ENCODE peak calls at places on chromosomes 7 and 10, in four cellular contexts. F is lower leg skin; D is A549; A is activated CD8-positive, alpha-beta memory T cell treated with anti-CD3 and anti-CD28 coated beads for 24 hours. V is an unnamed sample.

GRCh38 chr7:115724400-115725056 is 306.0 kb downstream of the TFEC start:
- DNase-seq in D (peak), F (no peak), A (no peak), V (peak)

GRCh38 chr10:96124230-96125141 is 5.6 kb upstream of the ZNF518A start:
- DNase-seq in D (peak), A (no peak), F (no peak), V (no peak)

GRCh38 chr10:5252177-5253037 is 55.8 kb downstream of the AKR1C4 start:
- DNase-seq in D (peak), F (no peak), A (no peak), V (no peak)

GRCh38 chr7:920351-921070 is 34.0 kb downstream of the ADAP1 start:
- DNase-seq in D (no peak), F (no peak), A (peak), V (no peak)

GRCh38 chr7:16989883-16990413 is 108.2 kb upstream of the AGR3 start:
- DNase-seq in D (peak), A (no peak), F (peak), V (no peak)

GRCh38 chr10:971150-971542 is 17.1 kb upstream of the GTPBP4 start:
- DNase-seq in F (no peak), A (no peak), D (no peak), V (no peak)

GRCh38 chr10:45378866-45379265 is 4.8 kb downstream of the ALOX5 start:
- DNase-seq in F (no peak), D (no peak), A (no peak), V (no peak)

GRCh38 chr7:155908385-155908784 is 96.1 kb upstream of the SHH start:
- DNase-seq in F (no peak), D (no peak), A (no peak), V (no peak)

GRCh38 chr7:45131891-45132290 is 20.4 kb upstream of the TBRG4 start:
- DNase-seq in A (no peak), D (no peak), F (no peak), V (no peak)

GRCh38 chr10:31299119-31299518 is 19.9 kb upstream of the ZEB1 start:
- DNase-seq in F (no peak), A (no peak), D (no peak), V (no peak)

GRCh38 chr7:25295404-25295803 is 67.1 kb upstream of the NPVF start:
- DNase-seq in A (no peak), F (no peak), D (no peak), V (no peak)

GRCh38 chr7:24573554-24574338 is 494 bp downstream of the PALS2 start:
- DNase-seq in A (peak), F (peak), D (peak), V (peak)

GRCh38 chr10:5511885-5512280 is 12.5 kb upstream of the CALML5 start:
- DNase-seq in D (no peak), F (no peak), A (no peak), V (no peak)

GRCh38 chr10:26540601-26541000 is 102.5 kb downstream of the APBB1IP start:
- DNase-seq in F (no peak), A (no peak), D (no peak), V (no peak)

GRCh38 chr10:58817499-58817898 is 304.8 kb downstream of the BICC1 start:
- DNase-seq in A (no peak), D (peak), F (no peak), V (no peak)

GRCh38 chr7:78370931-78371330 is 572.4 kb downstream of the PHTF2 start:
- DNase-seq in F (no peak), D (no peak), A (no peak), V (no peak)

GRCh38 chr7:37287093-37287492 is 161.6 kb downstream of the ELMO1 start:
- DNase-seq in D (no peak), F (no peak), A (no peak), V (no peak)

GRCh38 chr7:150374472-150374871 is 4.7 kb upstream of the ZNF775 start:
- DNase-seq in F (no peak), A (no peak), D (no peak), V (no peak)

GRCh38 chr7:157279973-157280841 is 56.6 kb upstream of the DNAJB6 start:
- DNase-seq in A (no peak), F (no peak), D (no peak), V (no peak)

GRCh38 chr7:102077081-102077480 is 209.6 kb upstream of the SH2B2 start:
- DNase-seq in A (no peak), D (no peak), F (no peak), V (no peak)

GRCh38 chr10:59675812-59676211 is 33.8 kb downstream of the SLC16A9 start:
- DNase-seq in D (peak), A (no peak), F (no peak), V (no peak)

GRCh38 chr7:148661471-148661870 is 37.2 kb upstream of the CUL1 start:
- DNase-seq in F (no peak), A (no peak), D (no peak), V (no peak)

GRCh38 chr10:49632406-49633317 is 18.8 kb downstream of the CHAT start:
- DNase-seq in A (no peak), F (no peak), D (no peak), V (no peak)

GRCh38 chr10:131961777-131962450 is 19.8 kb downstream of the BNIP3 start:
- DNase-seq in A (no peak), F (no peak), D (no peak), V (peak)

GRCh38 chr7:139648941-139649425 is 125.5 kb downstream of the CLEC2L start:
- DNase-seq in F (no peak), D (no peak), A (no peak), V (no peak)